ENCODE peak calls at places on chromosomes 3 and 15, in eight cellular contexts. I is CD4-positive, CD25-positive, alpha-beta regulatory T cell; B is neuronal stem cell; G is psoas muscle; S is heart right ventricle; Q is mammary epithelial cell; N is CD8-positive, alpha-beta memory T cell; H is cardiac muscle cell. C is an unnamed sample.

GRCh38 chr3:53028641-53029040 is 17.2 kb downstream of the SFMBT1 start:
- DNase-seq in I (no peak), B (no peak), G (no peak), S (no peak), Q (no peak), N (no peak), H (no peak), C (no peak)

GRCh38 chr3:4826237-4827100 is 152.8 kb upstream of the BHLHE40 start:
- DNase-seq in I (no peak), B (no peak), G (peak; percentile 95), S (peak; percentile 87), Q (no peak), N (no peak), H (no peak), C (peak; percentile 66)

GRCh38 chr15:98626153-98626552 is 22.2 kb upstream of the IGF1R start:
- DNase-seq in I (no peak), B (no peak), G (no peak), S (no peak), Q (no peak), N (no peak), H (no peak), C (no peak)

GRCh38 chr15:42134617-42135243 is 21.7 kb downstream of the PLA2G4F start:
- DNase-seq in I (no peak), B (no peak), G (no peak), S (no peak), Q (no peak), N (no peak), H (no peak), C (no peak)

GRCh38 chr15:38438031-38438986 is 15.6 kb upstream of the FAM98B start:
- DNase-seq in I (no peak), B (no peak), G (no peak), S (no peak), Q (no peak), N (no peak), H (peak; percentile 83), C (no peak)

GRCh38 chr3:14174483-14174882 is 3.9 kb downstream of the XPC start:
- DNase-seq in I (no peak), B (no peak), G (no peak), S (no peak), Q (no peak), N (no peak), H (peak; percentile 25), C (no peak)

GRCh38 chr15:68619303-68619698 is 40.5 kb downstream of the CORO2B start:
- DNase-seq in I (no peak), B (no peak), G (no peak), S (no peak), Q (no peak), N (no peak), H (no peak), C (no peak)

GRCh38 chr15:74172751-74173544 is 562 bp upstream of the ISLR start:
- DNase-seq in I (no peak), B (no peak), G (peak; percentile 85), S (peak; percentile 83), Q (no peak), N (no peak), H (peak; percentile 90), C (peak; percentile 71)

GRCh38 chr3:41961750-41962679 is at the start of gene ULK4:
- DNase-seq in I (peak; percentile 99), B (peak; percentile 97), G (peak; percentile 99), S (peak; percentile 98), Q (peak; percentile 100), N (peak; percentile 96), H (peak; percentile 100), C (peak; percentile 96)

GRCh38 chr3:43534676-43535075 is 87.1 kb downstream of the ANO10 start:
- DNase-seq in I (no peak), B (no peak), G (no peak), S (no peak), Q (peak; percentile 41), N (no peak), H (no peak), C (no peak)

GRCh38 chr15:58743161-58743502 is 6.4 kb downstream of the ADAM10 start:
- DNase-seq in I (no peak), B (no peak), G (no peak), S (no peak), Q (no peak), N (no peak), H (no peak), C (no peak)
- H3K4me1 ChIP-seq in I (peaks cover 64% of the 10 kb centered on the region), B (peaks cover 3% of the 10 kb centered on the region), G (peaks cover 52% of the 10 kb centered on the region), S (peaks cover 78% of the 10 kb centered on the region), Q (peaks cover 17% of the 10 kb centered on the region), N (peaks cover 51% of the 10 kb centered on the region), H (peaks cover 40% of the 10 kb centered on the region), C (no peaks in the 10 kb centered on the region)

GRCh38 chr3:170999737-171000242 is 26.7 kb downstream of the SLC2A2 start:
- DNase-seq in I (no peak), B (no peak), G (no peak), S (no peak), Q (peak; percentile 87), N (no peak), H (peak; percentile 74), C (peak; percentile 10)
- H3K27ac ChIP-seq in I (no peak overlapping the region), B (no peak overlapping the region), G (no peak overlapping the region), S (no peak overlapping the region), Q (peak overlapping the region; percentile 16), N (no peak overlapping the region), H (no peak overlapping the region), C (no peak overlapping the region)

GRCh38 chr3:127544806-127545545 is 45.6 kb downstream of the TPRA1 start:
- DNase-seq in I (no peak), B (no peak), G (no peak), S (no peak), Q (no peak), N (no peak), H (no peak), C (no peak)
- H3K4me1 ChIP-seq in I (peaks cover 9% of the 10 kb centered on the region), B (peaks cover 12% of the 10 kb centered on the region), G (no peaks in the 10 kb centered on the region), S (peaks cover 18% of the 10 kb centered on the region), Q (peaks cover 5% of the 10 kb centered on the region), N (peaks cover 2% of the 10 kb centered on the region), H (peaks cover 13% of the 10 kb centered on the region), C (no peaks in the 10 kb centered on the region)

GRCh38 chr3:49628249-49628648 is 45.9 kb upstream of the APEH start:
- DNase-seq in I (no peak), B (no peak), G (no peak), S (no peak), Q (no peak), N (no peak), H (no peak), C (no peak)

GRCh38 chr3:49630784-49631183 is 43.4 kb upstream of the APEH start:
- DNase-seq in I (no peak), B (no peak), G (no peak), S (no peak), Q (no peak), N (no peak), H (peak; percentile 6), C (no peak)

GRCh38 chr3:49627634-49628033 is 46.5 kb upstream of the APEH start:
- DNase-seq in I (no peak), B (no peak), G (no peak), S (no peak), Q (no peak), N (no peak), H (no peak), C (no peak)

GRCh38 chr3:49629451-49629850 is 44.7 kb upstream of the APEH start:
- DNase-seq in I (no peak), B (no peak), G (no peak), S (no peak), Q (no peak), N (no peak), H (no peak), C (no peak)

GRCh38 chr3:49629866-49630265 is 44.3 kb upstream of the APEH start:
- DNase-seq in I (no peak), B (no peak), G (no peak), S (no peak), Q (no peak), N (no peak), H (no peak), C (no peak)
- H3K27ac ChIP-seq in I (no peak overlapping the region), B (no peak overlapping the region), G (no peak overlapping the region), S (no peak overlapping the region), Q (no peak overlapping the region), N (no peak overlapping the region), H (no peak overlapping the region), C (no peak overlapping the region)

GRCh38 chr3:195013962-195014361 is 257.0 kb downstream of the XXYLT1 start:
- DNase-seq in I (no peak), B (no peak), G (no peak), S (no peak), Q (no peak), N (no peak), H (no peak), C (no peak)
- H3K4me1 ChIP-seq in I (no peaks in the 10 kb centered on the region), B (no peaks in the 10 kb centered on the region), G (no peaks in the 10 kb centered on the region), S (no peaks in the 10 kb centered on the region), Q (no peaks in the 10 kb centered on the region), N (no peaks in the 10 kb centered on the region), H (no peaks in the 10 kb centered on the region), C (no peaks in the 10 kb centered on the region)

GRCh38 chr15:43776718-43777292 is at the start of gene ELL3:
- DNase-seq in I (peak; percentile 86), B (peak; percentile 31), G (peak; percentile 85), S (peak; percentile 67), Q (peak; percentile 81), N (no peak), H (peak; percentile 68), C (no peak)
- H3K27ac ChIP-seq in I (peak within 1 kb of the TSS; percentile 68), B (no peak within 1 kb of the TSS), G (peak within 1 kb of the TSS; percentile 74), S (peak within 1 kb of the TSS; percentile 84), Q (peak within 1 kb of the TSS; percentile 84), N (peak within 1 kb of the TSS; percentile 49), H (no peak within 1 kb of the TSS), C (no peak within 1 kb of the TSS)

DNA sequence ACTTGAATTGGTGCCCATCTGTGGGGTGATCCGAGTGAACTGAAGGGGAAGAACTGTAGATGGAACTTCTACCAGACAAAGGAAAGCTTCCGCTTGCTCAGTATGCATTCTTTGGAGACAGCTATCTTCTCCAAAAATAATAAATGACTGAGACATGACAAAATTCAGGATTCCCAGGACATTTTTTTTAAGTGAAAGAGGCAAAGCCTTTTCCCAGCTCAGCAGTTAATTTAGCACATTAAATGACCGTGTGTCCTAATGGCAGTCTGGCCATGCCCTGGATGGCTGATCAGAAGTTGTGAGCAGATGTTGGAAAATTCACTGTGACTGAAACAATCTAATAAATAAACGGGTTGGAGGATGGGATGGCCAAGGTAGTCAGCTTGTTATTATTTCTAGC is 540.7 kb upstream of the MDFIC2 start:
- DNase-seq in I (no peak), B (no peak), G (no peak), S (no peak), Q (no peak), N (no peak), H (no peak), C (no peak)
- H3K4me1 ChIP-seq in I (no peaks in the 10 kb centered on the region), B (peaks cover 2% of the 10 kb centered on the region), G (no peaks in the 10 kb centered on the region), S (peaks cover 47% of the 10 kb centered on the region), Q (peaks cover 46% of the 10 kb centered on the region), N (no peaks in the 10 kb centered on the region), H (no peaks in the 10 kb centered on the region), C (peaks cover 15% of the 10 kb centered on the region)